ENCODE peak calls at places on chromosome 12, in six cellular contexts. C is posterior vena cava; Z is activated CD8-positive, alpha-beta memory T cell treated with anti-CD3 and anti-CD28 coated beads, Interleukin-2, amount 50 U/mL, for 4 hours; J is AG09319; X is left colon; N is activated CD4-positive, alpha-beta T cell treated with anti-CD3 and anti-CD28 coated beads, Interleukin-2, amount 10 ng/mL, durations not matched to agents 7 days and 5 days. M is an unnamed sample.

GRCh38 chr12:51391047-51391837 is at the start of gene GALNT6:
- DNase-seq in Z (peak), J (no peak), X (peak), N (peak), C (peak), M (no peak)

GRCh38 chr12:27751386-27752047 is 28.5 kb upstream of the KLHL42 start:
- DNase-seq in N (no peak), X (peak), Z (no peak), C (no peak), J (no peak), M (no peak)

GRCh38 chr12:114064497-114064896 is 98.4 kb upstream of the RBM19 start:
- DNase-seq in C (no peak), N (no peak), Z (no peak), J (no peak), X (no peak), M (no peak)

GRCh38 chr12:6030081-6030480 is 85.0 kb upstream of the ANO2 start:
- DNase-seq in Z (no peak), C (no peak), X (no peak), N (no peak), J (no peak), M (no peak)

GRCh38 chr12:87953257-87953860 is 75.8 kb downstream of the C12orf50 start:
- DNase-seq in N (no peak), X (no peak), J (peak), C (no peak), Z (no peak), M (peak)

GRCh38 chr12:22447223-22447622 is 97.1 kb downstream of the C2CD5 start:
- DNase-seq in C (no peak), N (no peak), X (no peak), J (no peak), Z (no peak), M (peak)

GRCh38 chr12:26451763-26452162 is 256.4 kb downstream of the SSPN start:
- DNase-seq in Z (no peak), X (no peak), J (no peak), N (no peak), C (no peak), M (no peak)

GRCh38 chr12:87678453-87678852 is 350.7 kb downstream of the C12orf50 start:
- DNase-seq in C (no peak), J (no peak), N (no peak), X (no peak), Z (no peak), M (no peak)

GRCh38 chr12:96063046-96063445 is 27.7 kb upstream of the LTA4H start:
- DNase-seq in J (no peak), X (no peak), N (peak), Z (no peak), C (no peak), M (peak)

GRCh38 chr12:46300906-46301305 is 32.1 kb upstream of the SLC38A1 start:
- DNase-seq in X (no peak), N (no peak), Z (no peak), J (no peak), C (no peak), M (no peak)

GRCh38 chr12:109443794-109444193 is 33.3 kb downstream of the KCTD10 start:
- DNase-seq in N (no peak), Z (no peak), X (no peak), J (no peak), C (no peak), M (no peak)

GRCh38 chr12:57091633-57092528 is 3.0 kb downstream of the NAB2 start:
- DNase-seq in Z (no peak), J (no peak), C (peak), X (no peak), N (no peak), M (no peak)

GRCh38 chr12:41907036-41907435 is 237.6 kb downstream of the GXYLT1 start:
- DNase-seq in X (no peak), J (no peak), C (no peak), N (no peak), Z (no peak), M (no peak)

GRCh38 chr12:4505381-4505986 is 33.2 kb upstream of the RAD51AP1 start:
- DNase-seq in C (no peak), Z (no peak), X (no peak), N (no peak), J (no peak), M (no peak)

GRCh38 chr12:26126340-26127284 is 1.8 kb upstream of the BHLHE41 start:
- DNase-seq in C (peak), N (peak), Z (peak), X (peak), J (no peak), M (peak)

GRCh38 chr12:116159593-116159992 is 117.9 kb downstream of the MED13L start:
- DNase-seq in X (no peak), Z (no peak), C (no peak), J (no peak), N (no peak), M (no peak)

GRCh38 chr12:116432321-116432750 is 126.8 kb upstream of the MAP1LC3B2 start:
- DNase-seq in J (no peak), N (no peak), X (peak), C (no peak), Z (no peak), M (peak)

GRCh38 chr12:84874125-84874824 is 38.3 kb downstream of the SLC6A15 start:
- DNase-seq in C (no peak), J (peak), X (no peak), N (no peak), Z (no peak), M (peak)

GRCh38 chr12:64796205-64796845 is 28.1 kb upstream of the TBC1D30 start:
- DNase-seq in Z (peak), C (no peak), J (peak), N (peak), X (peak), M (peak)

GRCh38 chr12:111636209-111636928 is 37.3 kb upstream of the ATXN2 start:
- DNase-seq in Z (no peak), X (peak), N (no peak), C (peak), J (peak), M (peak)

GRCh38 chr12:45259732-45260480 is 44.0 kb downstream of the ANO6 start:
- DNase-seq in X (no peak), N (no peak), C (no peak), Z (no peak), J (no peak), M (no peak)

GRCh38 chr12:76777765-76778216 is 13.9 kb downstream of the ZDHHC17 start:
- DNase-seq in N (no peak), Z (no peak), X (no peak), J (no peak), C (no peak), M (no peak)

GRCh38 chr12:43937947-43938346 is 102.1 kb downstream of the TMEM117 start:
- DNase-seq in Z (no peak), X (no peak), N (no peak), C (no peak), J (no peak), M (no peak)

GRCh38 chr12:51374346-51374745 is 16.9 kb downstream of the GALNT6 start:
- DNase-seq in Z (no peak), N (no peak), J (no peak), X (no peak), C (peak), M (no peak)

GRCh38 chr12:6626654-6627283 is 9.0 kb downstream of the LPAR5 start:
- DNase-seq in X (no peak), Z (no peak), C (no peak), J (no peak), N (no peak), M (no peak)

GRCh38 chr12:38662851-38663250 is 242.5 kb downstream of the CPNE8 start:
- DNase-seq in N (no peak), Z (no peak), X (no peak), C (no peak), J (no peak), M (no peak)

GRCh38 chr12:76441016-76441415 is 92.8 kb upstream of the BBS10 start:
- DNase-seq in N (no peak), C (no peak), X (no peak), J (no peak), Z (no peak), M (peak)

GRCh38 chr12:39986674-39987073 is 119.2 kb downstream of the SLC2A13 start:
- DNase-seq in Z (no peak), N (no peak), X (no peak), C (no peak), J (no peak), M (no peak)

GRCh38 chr12:89353188-89353822 is 1.0 kb upstream of the DUSP6 start:
- DNase-seq in N (no peak), C (peak), J (no peak), Z (peak), X (peak), M (peak)

GRCh38 chr12:27711312-27711682 is 665 bp downstream of the MRPS35 start:
- DNase-seq in C (no peak), Z (no peak), X (no peak), J (no peak), N (peak), M (no peak)